ENCODE peak calls at places on chromosome 16, in ten cellular contexts. K is A549, Q is gastrocnemius medialis, I is fibroblast of lung, U is spleen, C is left ventricle myocardium inferior, B is sigmoid colon, T is heart left ventricle, J is H9, N is pancreas. E is an unnamed sample.

GRCh38 chr16:54289242-54290051 is 2.9 kb upstream of the IRX3 start:
- DNase-seq in K (no peak), Q (no peak), I (no peak), U (peak), C (no peak), B (no peak), T (no peak), J (peak), N (no peak), E (no peak)

GRCh38 chr16:87074635-87075318 is 242.4 kb downstream of the C16orf95 start:
- DNase-seq in K (no peak), Q (no peak), I (no peak), U (no peak), C (no peak), B (peak), T (no peak), J (no peak), N (no peak), E (no peak)

GRCh38 chr16:5025171-5025632 is 8.5 kb downstream of the NAGPA start:
- DNase-seq in K (peak), Q (no peak), I (no peak), U (no peak), C (peak), B (no peak), T (no peak), J (peak), N (no peak), E (no peak)

GRCh38 chr16:79658301-79659001 is 57.9 kb upstream of the MAF start:
- DNase-seq in K (peak), Q (no peak), I (peak), U (no peak), C (no peak), B (no peak), T (no peak), J (no peak), N (no peak), E (peak)

GRCh38 chr16:10500582-10500981 is 79.8 kb downstream of the EMP2 start:
- DNase-seq in K (no peak), Q (no peak), I (no peak), U (no peak), C (no peak), B (no peak), T (no peak), J (no peak), N (no peak), E (no peak)

GRCh38 chr16:50602531-50603205 is 54.5 kb downstream of the NKD1 start:
- DNase-seq in K (no peak), Q (no peak), I (no peak), U (no peak), C (no peak), B (peak), T (no peak), J (no peak), N (no peak), E (no peak)

GRCh38 chr16:58450590-58450989 is 49.4 kb upstream of the NDRG4 start:
- DNase-seq in K (no peak), Q (no peak), I (no peak), U (no peak), C (no peak), B (no peak), T (no peak), J (no peak), N (no peak), E (no peak)

GRCh38 chr16:76265434-76266045 is 11.7 kb upstream of the CNTNAP4 start:
- DNase-seq in K (peak), Q (no peak), I (peak), U (no peak), C (no peak), B (no peak), T (no peak), J (peak), N (peak), E (peak)

GRCh38 chr16:79805621-79806020 is 205.1 kb upstream of the MAF start:
- DNase-seq in K (no peak), Q (no peak), I (peak), U (no peak), C (no peak), B (no peak), T (no peak), J (no peak), N (no peak), E (no peak)

GRCh38 chr16:1556254-1556653 is 22.8 kb downstream of the TMEM204 start:
- DNase-seq in K (no peak), Q (no peak), I (no peak), U (no peak), C (no peak), B (no peak), T (no peak), J (no peak), N (no peak), E (no peak)

GRCh38 chr16:56608043-56608875 is at the start of gene MT2A:
- DNase-seq in K (peak), Q (peak), I (peak), U (peak), C (peak), B (peak), T (peak), J (peak), N (peak), E (peak)

GRCh38 chr16:56610609-56611111 is 2.3 kb downstream of the MT2A start:
- DNase-seq in K (no peak), Q (no peak), I (peak), U (no peak), C (no peak), B (no peak), T (no peak), J (no peak), N (no peak), E (no peak)

GRCh38 chr16:56610017-56610608 is 1.7 kb downstream of the MT2A start:
- DNase-seq in K (peak), Q (peak), I (peak), U (peak), C (no peak), B (peak), T (peak), J (no peak), N (peak), E (no peak)

GRCh38 chr16:56608876-56609462 is 585 bp downstream of the MT2A start:
- DNase-seq in K (no peak), Q (no peak), I (no peak), U (no peak), C (no peak), B (no peak), T (peak), J (no peak), N (peak), E (no peak)

GRCh38 chr16:56609463-56609921 is 1.1 kb downstream of the MT2A start:
- DNase-seq in K (peak), Q (peak), I (peak), U (peak), C (no peak), B (peak), T (peak), J (no peak), N (peak), E (no peak)
- TF ChIP-seq CTCF in K (no peak), Q (peak), I (no peak), U (no peak), C (no peak), B (no peak), T (no peak), J (peak), N (no peak), E (peak)

DNA sequence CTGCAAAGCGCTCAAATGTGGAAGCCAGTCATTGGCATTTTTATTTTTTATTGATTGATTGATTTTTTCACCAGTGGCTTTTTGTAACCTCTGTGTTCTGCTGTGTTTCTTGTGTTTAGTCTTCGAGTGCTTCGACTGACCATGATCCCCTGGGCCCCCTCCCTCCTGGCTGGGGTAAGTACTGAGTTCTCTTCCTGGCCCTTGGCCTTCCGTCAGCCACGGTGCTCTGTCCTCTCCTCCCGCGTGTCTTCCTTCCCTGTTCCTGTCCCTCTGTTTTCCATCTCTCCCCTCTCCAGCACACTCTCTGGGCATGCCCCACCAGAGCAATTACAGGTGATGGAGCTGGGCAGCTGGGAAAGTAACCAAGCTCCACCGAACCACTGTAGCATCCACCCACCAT is 25.8 kb upstream of the CLEC18A start:
- DNase-seq in K (no peak), Q (no peak), I (no peak), U (no peak), C (no peak), B (no peak), T (no peak), J (no peak), N (no peak), E (no peak)
- H3K27ac ChIP-seq in K (no peak), Q (peak), I (peak), U (no peak), C (peak), B (peak), T (peak), J (no peak), N (peak), E (peak)

GRCh38 chr16:22317001-22317530 is 19.9 kb downstream of the POLR3E start:
- DNase-seq in K (no peak), Q (no peak), I (no peak), U (no peak), C (no peak), B (no peak), T (no peak), J (no peak), N (no peak), E (no peak)

GRCh38 chr16:22320572-22321339 is 23.5 kb downstream of the POLR3E start:
- DNase-seq in K (no peak), Q (no peak), I (no peak), U (no peak), C (no peak), B (no peak), T (no peak), J (no peak), N (no peak), E (no peak)

GRCh38 chr16:22317625-22318024 is 20.4 kb downstream of the POLR3E start:
- DNase-seq in K (no peak), Q (no peak), I (no peak), U (no peak), C (no peak), B (no peak), T (no peak), J (no peak), N (no peak), E (no peak)

GRCh38 chr16:22316411-22316811 is 19.2 kb downstream of the POLR3E start:
- DNase-seq in K (no peak), Q (no peak), I (no peak), U (no peak), C (no peak), B (peak), T (no peak), J (no peak), N (no peak), E (no peak)

GRCh38 chr16:22318690-22319358 is 21.6 kb downstream of the POLR3E start:
- DNase-seq in K (peak), Q (no peak), I (no peak), U (peak), C (no peak), B (peak), T (no peak), J (peak), N (no peak), E (no peak)
- TF ChIP-seq CTCF in K (peak), Q (peak), I (peak), U (peak), C (peak), B (peak), T (peak), J (peak), N (no peak), E (peak)

GRCh38 chr16:30068750-30069574 is 3.4 kb downstream of the ALDOA start:
- DNase-seq in K (no peak), Q (no peak), I (no peak), U (no peak), C (no peak), B (no peak), T (no peak), J (no peak), N (no peak), E (no peak)
- H3K27ac ChIP-seq in K (peak), Q (peak), I (peak), U (no peak), C (peak), B (peak), T (peak), J (no peak), N (no peak), E (peak)

DNA sequence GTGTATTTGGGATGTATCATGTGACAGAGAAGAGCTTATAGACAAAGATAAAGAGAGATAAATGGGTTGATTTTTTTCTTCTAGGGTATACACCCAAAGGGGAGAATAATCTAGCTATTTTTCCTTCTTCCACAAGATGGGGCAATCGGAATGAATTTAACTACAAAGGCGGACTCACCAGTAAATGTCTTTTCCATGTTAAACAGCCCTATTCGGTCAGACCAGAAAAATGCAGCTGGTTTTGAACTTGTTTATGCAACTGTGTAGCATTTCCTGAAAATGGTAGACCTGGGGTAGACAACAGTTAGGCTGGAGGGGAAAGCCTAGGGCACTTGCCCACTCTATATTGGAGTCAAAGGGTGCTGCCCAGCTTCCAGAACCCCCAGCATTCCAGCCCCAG is 477.1 kb downstream of the TOX3 start:
- DNase-seq in K (peak), Q (no peak), I (peak), U (no peak), C (no peak), B (no peak), T (no peak), J (peak), N (no peak), E (no peak)
- TF ChIP-seq CTCF in K (peak), Q (no peak), I (peak), U (no peak), C (peak), B (no peak), T (peak), J (peak), N (no peak), E (no peak)

DNA sequence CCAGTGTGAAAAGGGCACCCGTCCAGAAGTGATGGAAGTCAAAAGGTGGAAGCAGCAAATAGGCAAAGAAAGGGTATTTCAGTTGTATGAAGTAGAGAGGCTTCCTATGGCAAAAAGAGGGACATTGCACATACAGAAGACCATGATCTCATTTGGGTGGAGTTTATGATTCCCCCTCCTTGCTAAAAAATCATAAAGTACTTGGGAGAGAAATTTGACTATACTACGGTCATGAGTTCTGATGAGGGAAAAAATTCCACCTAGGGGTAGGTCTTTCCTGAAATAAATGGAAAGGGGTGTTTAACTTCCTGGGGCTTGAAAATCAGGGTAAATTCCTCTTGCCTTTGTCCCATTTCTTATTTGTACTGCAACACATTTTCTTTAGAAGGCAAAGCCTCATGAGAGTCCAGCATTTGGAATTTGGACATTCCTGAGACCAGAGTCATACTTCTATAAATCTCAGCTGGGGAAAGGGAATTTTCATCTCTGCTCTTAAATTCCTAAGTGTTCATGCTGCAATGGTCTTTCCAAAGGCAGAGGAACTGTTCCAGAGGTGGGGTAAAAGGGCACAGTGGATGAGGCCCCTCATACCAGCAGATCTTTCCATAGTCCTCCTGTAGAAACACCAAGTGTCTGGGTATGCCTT is 5.8 kb downstream of the LYRM1 start:
- DNase-seq in K (no peak), Q (no peak), I (peak), U (no peak), C (no peak), B (no peak), T (no peak), J (no peak), N (no peak), E (peak)
- H3K27ac ChIP-seq in K (peak), Q (peak), I (peak), U (peak), C (peak), B (peak), T (peak), J (no peak), N (no peak), E (peak)

GRCh38 chr16:67240506-67240905 is 6.8 kb downstream of the FHOD1 start:
- DNase-seq in K (no peak), Q (no peak), I (peak), U (peak), C (no peak), B (no peak), T (no peak), J (no peak), N (no peak), E (no peak)
- TF ChIP-seq CTCF in K (no peak), Q (no peak), I (no peak), U (no peak), C (no peak), B (no peak), T (no peak), J (no peak), N (no peak), E (no peak)